ENCODE peak calls at places on chromosomes 2 and 18, in four cellular contexts. One of them, this sample, is unnamed.

GRCh38 chr2:235244497-235245215 is 249.2 kb upstream of the AGAP1 start:
- DNase-seq in heart left ventricle: no peak
- DNase-seq in H1: no peak
- DNase-seq in psoas muscle: no peak
- DNase-seq in this sample: no peak

GRCh38 chr18:13374468-13375301 is 156.1 kb downstream of the LDLRAD4 start:
- DNase-seq in H1: no peak
- DNase-seq in psoas muscle: no peak
- DNase-seq in heart left ventricle: no peak
- DNase-seq in this sample: no peak

GRCh38 chr2:197072533-197072932 is 146.0 kb upstream of the PGAP1 start:
- DNase-seq in H1: no peak
- DNase-seq in psoas muscle: no peak
- DNase-seq in heart left ventricle: no peak
- DNase-seq in this sample: no peak

GRCh38 chr2:117571590-117572349 is 242.7 kb upstream of the DDX18 start:
- DNase-seq in psoas muscle: no peak
- DNase-seq in H1: no peak
- DNase-seq in heart left ventricle: no peak
- DNase-seq in this sample: no peak

GRCh38 chr18:2651981-2652380 is 3.5 kb upstream of the SMCHD1 start:
- DNase-seq in H1: no peak
- DNase-seq in heart left ventricle: no peak
- DNase-seq in psoas muscle: no peak
- DNase-seq in this sample: no peak

GRCh38 chr2:188973650-188974049 is 523 bp upstream of the COL3A1 start:
- DNase-seq in heart left ventricle: no peak
- DNase-seq in psoas muscle: no peak
- DNase-seq in H1: no peak
- DNase-seq in this sample: no peak

GRCh38 chr2:52500561-52500960 is 1267.0 kb upstream of the CHAC2 start:
- DNase-seq in H1: no peak
- DNase-seq in heart left ventricle: peak
- DNase-seq in psoas muscle: no peak
- DNase-seq in this sample: no peak

GRCh38 chr2:54666741-54667639 is 56.5 kb upstream of the EML6 start:
- DNase-seq in psoas muscle: no peak
- DNase-seq in heart left ventricle: peak
- DNase-seq in H1: no peak
- DNase-seq in this sample: peak

GRCh38 chr2:38239452-38239851 is 137.6 kb downstream of the ATL2 start:
- DNase-seq in heart left ventricle: no peak
- DNase-seq in psoas muscle: no peak
- DNase-seq in H1: no peak
- DNase-seq in this sample: peak

GRCh38 chr18:64734063-64734462 is 585.2 kb upstream of the LINC00305 start:
- DNase-seq in psoas muscle: no peak
- DNase-seq in H1: no peak
- DNase-seq in heart left ventricle: no peak
- DNase-seq in this sample: no peak

GRCh38 chr2:184756885-184757284 is 158.6 kb downstream of the ZNF804A start:
- DNase-seq in psoas muscle: no peak
- DNase-seq in heart left ventricle: no peak
- DNase-seq in H1: no peak
- DNase-seq in this sample: no peak

GRCh38 chr2:88933980-88934379 is 242.5 kb downstream of the RPIA start:
- DNase-seq in H1: no peak
- DNase-seq in heart left ventricle: no peak
- DNase-seq in psoas muscle: no peak
- DNase-seq in this sample: no peak

GRCh38 chr2:174629514-174629913 is 31.9 kb upstream of the WIPF1 start:
- DNase-seq in H1: no peak
- DNase-seq in heart left ventricle: no peak
- DNase-seq in psoas muscle: no peak
- DNase-seq in this sample: no peak
- H3K27ac ChIP-seq in H1: no peak
- H3K27ac ChIP-seq in heart left ventricle: no peak
- H3K27ac ChIP-seq in psoas muscle: no peak
- H3K27ac ChIP-seq in this sample: no peak

GRCh38 chr2:160423141-160423540 is 70.5 kb downstream of the RBMS1 start:
- DNase-seq in heart left ventricle: no peak
- DNase-seq in H1: no peak
- DNase-seq in psoas muscle: no peak
- DNase-seq in this sample: no peak
- TF ChIP-seq CTCF in heart left ventricle: no peak
- TF ChIP-seq CTCF in H1: no peak
- TF ChIP-seq CTCF in psoas muscle: no peak
- TF ChIP-seq CTCF in this sample: no peak

DNA sequence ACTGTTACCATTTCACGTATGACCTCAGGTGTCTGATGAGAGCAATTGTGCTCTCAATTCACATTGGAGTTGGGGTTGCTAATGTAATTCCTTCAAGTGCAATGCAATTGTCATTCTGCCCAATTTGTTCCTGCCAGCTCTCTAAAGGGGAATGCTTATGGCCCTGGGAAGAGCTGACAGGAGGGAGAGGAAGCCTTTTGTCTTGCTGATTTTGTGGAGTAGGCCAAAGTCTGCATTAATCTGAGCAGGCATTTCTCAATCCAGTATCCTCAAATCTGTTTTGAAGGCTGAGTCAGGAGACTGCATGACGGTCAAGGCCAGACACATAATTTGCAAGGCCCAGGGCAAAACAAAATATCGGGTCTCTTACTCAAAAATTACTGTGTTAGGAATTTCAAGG is 326.4 kb upstream of the SPHKAP start:
- DNase-seq in H1: peak
- DNase-seq in psoas muscle: no peak
- DNase-seq in heart left ventricle: no peak
- DNase-seq in this sample: no peak
- H3K27ac ChIP-seq in H1: peak
- H3K27ac ChIP-seq in psoas muscle: no peak
- H3K27ac ChIP-seq in heart left ventricle: no peak
- H3K27ac ChIP-seq in this sample: no peak

DNA sequence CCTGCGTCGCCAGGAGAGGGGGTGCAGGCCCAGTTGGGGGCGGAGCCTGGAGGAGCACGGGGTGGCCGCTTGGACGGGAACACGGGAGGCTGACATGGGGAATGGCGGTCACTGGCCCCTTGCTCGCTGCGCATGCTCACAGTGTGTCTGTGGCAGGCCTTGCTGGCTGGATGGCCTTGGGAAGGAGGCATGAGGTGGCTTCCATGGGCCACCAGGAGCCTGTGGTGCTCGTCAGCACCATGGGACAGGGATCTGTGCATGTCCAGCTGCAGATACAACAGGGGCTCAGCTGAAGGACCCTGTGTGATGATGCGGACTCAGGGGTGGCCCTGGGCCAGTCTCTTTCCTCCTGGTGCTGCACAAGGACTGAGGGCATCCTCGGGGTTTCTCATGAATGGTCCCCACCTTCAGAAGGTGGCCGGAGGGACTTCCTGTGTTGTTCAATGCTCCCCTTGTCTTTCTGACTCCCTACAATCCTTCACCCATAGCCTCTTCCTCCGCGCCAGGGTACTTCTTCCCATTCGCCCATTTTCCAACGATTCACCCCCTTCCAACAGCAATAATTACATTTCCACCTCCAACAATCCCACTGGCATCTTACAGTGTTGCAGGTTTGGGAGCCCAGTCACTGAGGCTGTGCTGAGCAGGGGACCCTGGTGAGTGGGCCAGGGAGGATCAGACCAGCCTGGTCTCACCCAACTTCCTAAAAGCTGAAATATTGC is 3.4 kb upstream of the SP140L start:
- DNase-seq in H1: no peak
- DNase-seq in heart left ventricle: no peak
- DNase-seq in psoas muscle: no peak
- DNase-seq in this sample: no peak
- TF ChIP-seq CTCF in H1: peak
- TF ChIP-seq CTCF in heart left ventricle: no peak
- TF ChIP-seq CTCF in psoas muscle: no peak
- TF ChIP-seq CTCF in this sample: no peak

GRCh38 chr2:168116448-168116847 is 130.9 kb downstream of the STK39 start:
- DNase-seq in heart left ventricle: no peak
- DNase-seq in H1: no peak
- DNase-seq in psoas muscle: no peak
- DNase-seq in this sample: no peak

GRCh38 chr2:168120310-168120709 is 127.1 kb downstream of the STK39 start:
- DNase-seq in psoas muscle: no peak
- DNase-seq in heart left ventricle: no peak
- DNase-seq in H1: no peak
- DNase-seq in this sample: no peak

GRCh38 chr2:168120730-168121129 is 126.7 kb downstream of the STK39 start:
- DNase-seq in H1: no peak
- DNase-seq in heart left ventricle: no peak
- DNase-seq in psoas muscle: no peak
- DNase-seq in this sample: no peak

GRCh38 chr2:168119519-168120141 is 127.8 kb downstream of the STK39 start:
- DNase-seq in H1: no peak
- DNase-seq in psoas muscle: no peak
- DNase-seq in heart left ventricle: no peak
- DNase-seq in this sample: no peak

GRCh38 chr2:168118733-168119518 is 128.5 kb downstream of the STK39 start:
- DNase-seq in heart left ventricle: no peak
- DNase-seq in psoas muscle: no peak
- DNase-seq in H1: peak
- DNase-seq in this sample: no peak
- H3K27ac ChIP-seq in heart left ventricle: no peak
- H3K27ac ChIP-seq in psoas muscle: peak
- H3K27ac ChIP-seq in H1: no peak
- H3K27ac ChIP-seq in this sample: no peak

GRCh38 chr2:217947341-217948316 is 55.2 kb downstream of the TNS1 start:
- DNase-seq in H1: no peak
- DNase-seq in psoas muscle: no peak
- DNase-seq in heart left ventricle: no peak
- DNase-seq in this sample: peak
- TF ChIP-seq CTCF in H1: peak
- TF ChIP-seq CTCF in psoas muscle: no peak
- TF ChIP-seq CTCF in heart left ventricle: no peak
- TF ChIP-seq CTCF in this sample: no peak

DNA sequence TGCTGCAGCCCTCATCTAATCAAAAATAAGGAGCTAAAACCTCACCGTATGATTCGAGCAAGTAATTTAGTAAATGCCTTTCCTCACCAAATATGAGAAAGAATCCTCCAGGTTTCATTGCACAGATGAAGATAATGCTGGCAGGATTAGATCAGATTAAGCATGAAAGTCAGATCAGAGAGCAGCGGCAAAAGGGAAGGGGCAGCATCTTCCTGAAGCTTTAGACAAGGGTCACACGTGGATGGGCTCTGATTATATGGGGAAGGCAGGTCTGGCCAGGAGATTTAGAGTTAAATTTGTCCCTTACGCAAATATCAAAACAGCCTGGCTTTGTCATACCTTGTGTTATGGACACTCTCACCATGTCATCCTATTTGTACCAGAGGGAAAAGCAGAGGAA is 196.5 kb upstream of the SIX3 start:
- DNase-seq in heart left ventricle: no peak
- DNase-seq in H1: no peak
- DNase-seq in psoas muscle: no peak
- DNase-seq in this sample: no peak
- H3K27ac ChIP-seq in heart left ventricle: no peak
- H3K27ac ChIP-seq in H1: no peak
- H3K27ac ChIP-seq in psoas muscle: no peak
- H3K27ac ChIP-seq in this sample: no peak

GRCh38 chr2:80256396-80257167 is 48.0 kb downstream of the LRRTM1 start:
- DNase-seq in psoas muscle: no peak
- DNase-seq in H1: no peak
- DNase-seq in heart left ventricle: no peak
- DNase-seq in this sample: peak
- TF ChIP-seq CTCF in psoas muscle: no peak
- TF ChIP-seq CTCF in H1: peak
- TF ChIP-seq CTCF in heart left ventricle: no peak
- TF ChIP-seq CTCF in this sample: no peak

DNA sequence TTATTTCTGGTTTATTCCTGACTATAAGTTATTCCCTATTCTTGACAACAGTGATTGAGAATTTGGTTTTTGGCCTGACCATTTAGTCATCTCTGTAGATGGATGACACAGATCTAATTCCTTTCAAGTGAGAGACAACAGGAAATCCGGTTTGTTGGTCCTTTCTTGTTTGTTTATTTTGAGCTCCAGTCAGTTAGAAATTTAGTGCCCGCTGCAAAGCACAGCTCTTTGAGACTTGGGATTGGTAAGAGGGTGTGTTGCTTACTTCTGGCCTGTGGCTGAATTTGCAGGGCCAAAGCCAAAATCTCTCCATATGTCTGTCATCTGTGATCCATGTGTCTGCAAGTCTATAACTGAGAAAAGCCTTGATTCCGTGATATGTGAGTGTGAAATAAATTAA is 74.4 kb downstream of the BIN1 start:
- DNase-seq in H1: no peak
- DNase-seq in psoas muscle: no peak
- DNase-seq in heart left ventricle: no peak
- DNase-seq in this sample: no peak
- H3K27ac ChIP-seq in H1: no peak
- H3K27ac ChIP-seq in psoas muscle: no peak
- H3K27ac ChIP-seq in heart left ventricle: no peak
- H3K27ac ChIP-seq in this sample: no peak

DNA sequence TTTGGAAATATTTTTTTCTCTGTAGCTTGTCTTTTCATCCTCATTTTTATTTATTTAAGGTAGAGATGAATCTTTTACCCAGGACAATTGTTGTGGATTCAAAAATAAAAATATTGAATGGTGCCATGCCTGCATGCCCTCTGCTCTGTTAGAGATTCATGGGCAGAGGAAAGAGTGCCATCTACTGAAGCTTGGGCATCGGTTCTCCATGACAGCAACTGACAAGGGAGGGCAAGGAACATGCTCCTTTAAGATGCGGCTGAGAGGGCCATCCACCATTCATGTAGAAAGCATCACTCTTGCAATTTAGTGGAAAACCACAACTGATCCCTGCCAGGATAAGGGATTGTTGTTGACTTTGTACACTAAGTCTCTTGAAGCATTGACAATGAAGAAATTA is 79.9 kb downstream of the PARD3B start:
- DNase-seq in H1: no peak
- DNase-seq in psoas muscle: no peak
- DNase-seq in heart left ventricle: no peak
- DNase-seq in this sample: no peak
- TF ChIP-seq CTCF in H1: peak
- TF ChIP-seq CTCF in psoas muscle: no peak
- TF ChIP-seq CTCF in heart left ventricle: peak
- TF ChIP-seq CTCF in this sample: no peak

This sample was measured in thyroid gland.